ENCODE peak calls at places on chromosomes 2 and 18, in five cellular contexts. B, W, P, O and N are unnamed samples.

GRCh38 chr2:71743995-71744675 is 290.8 kb downstream of the DYSF start:
- DNase-seq in B (no peak), W (no peak), P (peak; percentile 3), O (no peak), N (no peak)

GRCh38 chr18:25349131-25349925 is 2.6 kb downstream of the ZNF521 start:
- DNase-seq in B (peak; percentile 45), W (no peak), P (no peak), O (no peak), N (no peak)

GRCh38 chr2:204825681-204826080 is 280.4 kb downstream of the PARD3B start:
- DNase-seq in B (no peak), W (no peak), P (no peak), O (no peak), N (no peak)

GRCh38 chr2:58896600-58896999 is 655.5 kb upstream of the FANCL start:
- DNase-seq in B (no peak), W (no peak), P (no peak), O (no peak), N (no peak)

GRCh38 chr2:168574856-168575630 is 119.0 kb downstream of the CERS6 start:
- DNase-seq in B (no peak), W (no peak), P (no peak), O (no peak), N (no peak)

GRCh38 chr2:17756629-17757028 is 2.7 kb downstream of the GEN1 start:
- DNase-seq in B (no peak), W (no peak), P (peak; percentile 10), O (no peak), N (no peak)

GRCh38 chr2:235644191-235644590 is 150.3 kb downstream of the AGAP1 start:
- DNase-seq in B (no peak), W (no peak), P (no peak), O (no peak), N (no peak)

GRCh38 chr2:160453111-160453820 is 40.3 kb downstream of the RBMS1 start:
- DNase-seq in B (no peak), W (no peak), P (no peak), O (no peak), N (no peak)

GRCh38 chr2:41906325-41906700 is 141.5 kb upstream of the PKDCC start:
- DNase-seq in B (no peak), W (no peak), P (no peak), O (no peak), N (no peak)

GRCh38 chr2:106843910-106844250 is 42.1 kb downstream of the ST6GAL2 start:
- DNase-seq in B (no peak), W (no peak), P (no peak), O (no peak), N (no peak)

GRCh38 chr2:44972771-44973535 is 31.5 kb downstream of the SIX3 start:
- DNase-seq in B (no peak), W (no peak), P (no peak), O (no peak), N (no peak)

GRCh38 chr18:31156831-31157763 is 5.6 kb downstream of the DSC1 start:
- DNase-seq in B (peak; percentile 37), W (no peak), P (peak; percentile 90), O (no peak), N (no peak)

GRCh38 chr2:12397861-12398260 is 318.9 kb upstream of the TRIB2 start:
- DNase-seq in B (no peak), W (no peak), P (no peak), O (no peak), N (no peak)

GRCh38 chr2:113920996-113921395 is 31.1 kb downstream of the ACTR3 start:
- DNase-seq in B (no peak), W (no peak), P (no peak), O (no peak), N (no peak)

GRCh38 chr2:227280895-227281294 is 44.2 kb upstream of the MFF start:
- DNase-seq in B (no peak), W (no peak), P (no peak), O (no peak), N (no peak)

GRCh38 chr18:74459877-74460276 is 2.8 kb upstream of the DIPK1C start:
- DNase-seq in B (peak; percentile 39), W (no peak), P (no peak), O (no peak), N (no peak)

GRCh38 chr2:72762276-72762675 is 63.6 kb downstream of the EXOC6B start:
- DNase-seq in B (no peak), W (no peak), P (no peak), O (no peak), N (no peak)

GRCh38 chr2:11260979-11261378 is 83.5 kb downstream of the ROCK2 start:
- DNase-seq in B (no peak), W (no peak), P (no peak), O (no peak), N (no peak)

GRCh38 chr2:19759880-19760279 is 141.9 kb downstream of the TTC32 start:
- DNase-seq in B (no peak), W (no peak), P (no peak), O (no peak), N (no peak)

GRCh38 chr2:178084273-178084672 is 11.7 kb upstream of the PDE11A start:
- DNase-seq in B (no peak), W (no peak), P (no peak), O (no peak), N (no peak)

GRCh38 chr2:214593723-214594122 is 182.9 kb downstream of the VWC2L start:
- DNase-seq in B (peak; percentile 9), W (no peak), P (peak; percentile 98), O (no peak), N (no peak)

GRCh38 chr2:99085400-99085799 is 56.1 kb upstream of the C2orf15 start:
- DNase-seq in B (no peak), W (no peak), P (peak; percentile 12), O (no peak), N (no peak)

GRCh38 chr2:46071074-46071473 is 226.1 kb upstream of the EPAS1 start:
- DNase-seq in B (no peak), W (no peak), P (no peak), O (no peak), N (no peak)

GRCh38 chr2:190791983-190792575 is 88.5 kb upstream of the GLS start:
- DNase-seq in B (no peak), W (no peak), P (no peak), O (no peak), N (no peak)

GRCh38 chr2:186460465-186460864 is 25.6 kb upstream of the ZC3H15 start:
- DNase-seq in B (no peak), W (no peak), P (no peak), O (no peak), N (no peak)

GRCh38 chr2:187093771-187094412 is 244.9 kb upstream of the ZSWIM2 start:
- DNase-seq in B (no peak), W (no peak), P (no peak), O (no peak), N (no peak)

GRCh38 chr18:48123324-48123723 is 192.9 kb upstream of the SMAD2 start:
- DNase-seq in B (no peak), W (no peak), P (no peak), O (no peak), N (no peak)

GRCh38 chr2:105785095-105785847 is 40.6 kb downstream of the NCK2 start:
- DNase-seq in B (no peak), W (no peak), P (no peak), O (no peak), N (no peak)

GRCh38 chr18:45359275-45360009 is 255.8 kb upstream of the SLC14A2 start:
- DNase-seq in B (no peak), W (no peak), P (peak; percentile 82), O (no peak), N (no peak)

GRCh38 chr2:2880938-2881337 is 496.7 kb downstream of the EIPR1 start:
- DNase-seq in B (no peak), W (no peak), P (no peak), O (no peak), N (no peak)

GRCh38 chr2:9778012-9778411 is 65.3 kb upstream of the TAF1B start:
- DNase-seq in B (peak; percentile 59), W (no peak), P (no peak), O (no peak), N (no peak)